ENCODE peak calls at places on chromosomes 2 and 18, in six cellular contexts. W is ELF-1, Y is heart right ventricle, Q is WTC11, O is kidney epithelial cell, C is EH. T is an unnamed sample.

GRCh38 chr2:73987109-73987947 is 2.6 kb downstream of the TET3 start:
- DNase-seq in O (no peak), C (peak; percentile 53), Y (peak; percentile 55), W (peak; percentile 88), Q (no peak), T (peak; percentile 70)

GRCh38 chr2:239156516-239157265 is 244.1 kb downstream of the HDAC4 start:
- DNase-seq in Y (no peak), Q (no peak), O (no peak), W (no peak), C (no peak), T (no peak)

GRCh38 chr2:125667630-125668029 is 988.3 kb upstream of the GYPC start:
- DNase-seq in O (no peak), W (no peak), Q (no peak), C (no peak), Y (no peak), T (no peak)

GRCh38 chr2:33633295-33633694 is 34.2 kb upstream of the FAM98A start:
- DNase-seq in Q (no peak), O (no peak), Y (no peak), C (no peak), W (no peak), T (no peak)

GRCh38 chr2:186129767-186130581 is 356.1 kb upstream of the ZC3H15 start:
- DNase-seq in Y (no peak), Q (no peak), C (no peak), O (no peak), W (no peak), T (no peak)

GRCh38 chr18:13377496-13377895 is 158.9 kb downstream of the LDLRAD4 start:
- DNase-seq in Q (no peak), C (peak; percentile 9), O (peak; percentile 25), W (no peak), Y (no peak), T (no peak)

GRCh38 chr2:75481041-75481836 is 79.5 kb downstream of the EVA1A start:
- DNase-seq in O (no peak), W (no peak), Y (no peak), C (peak; percentile 43), Q (no peak), T (no peak)

GRCh38 chr2:232420463-232421188 is 14.0 kb downstream of the ALPG start:
- DNase-seq in Q (peak; percentile 61), C (no peak), O (no peak), Y (no peak), W (peak; percentile 73), T (peak; percentile 43)

GRCh38 chr2:176187306-176188217 is 906 bp upstream of the HOXD1 start:
- DNase-seq in Q (peak; percentile 24), O (no peak), Y (no peak), W (no peak), C (peak; percentile 8), T (no peak)

GRCh38 chr18:45954070-45954712 is 12.9 kb downstream of the EPG5 start:
- DNase-seq in Y (no peak), W (no peak), Q (no peak), O (peak; percentile 62), C (peak; percentile 96), T (no peak)

GRCh38 chr2:206442854-206443734 is at the start of gene ADAM23:
- DNase-seq in O (no peak), C (peak; percentile 44), W (peak; percentile 65), Q (peak; percentile 78), Y (peak; percentile 67), T (no peak)

GRCh38 chr2:230824406-230824978 is 40.2 kb upstream of the ITM2C start:
- DNase-seq in C (peak; percentile 84), O (peak; percentile 45), Q (peak; percentile 59), Y (no peak), W (peak; percentile 89), T (peak; percentile 69)

GRCh38 chr18:24633121-24633520 is 172.7 kb downstream of the HRH4 start:
- DNase-seq in Q (no peak), O (peak; percentile 26), Y (no peak), W (no peak), C (no peak), T (no peak)

T was measured in prostate gland.